ENCODE peak calls at places on chromosomes 3 and 15, in five cellular contexts. P is stimulated activated CD4-positive, alpha-beta T cell treated with anti-CD3 and anti-CD28 coated beads, Interleukin-12 subunit alpha, Interleukin-12 subunit beta, amount 100 ng/mL, for 4 hours; N is tibial artery; T is T-helper 22 cell; S is AG08395. V is an unnamed sample.

GRCh38 chr15:91100561-91101355 is 701 bp downstream of the SV2B start:
- DNase-seq in N (no peak), S (no peak), P (peak), T (no peak), V (no peak)

GRCh38 chr3:126166009-126166408 is 14.4 kb downstream of the ALDH1L1 start:
- DNase-seq in N (no peak), T (no peak), S (no peak), P (no peak), V (no peak)

GRCh38 chr15:48592221-48592731 is 53.2 kb downstream of the FBN1 start:
- DNase-seq in S (peak), P (no peak), N (no peak), T (no peak), V (no peak)

GRCh38 chr15:101357885-101358284 is 62.8 kb upstream of the SNRPA1 start:
- DNase-seq in N (no peak), S (no peak), P (no peak), T (no peak), V (no peak)

GRCh38 chr3:51796859-51797258 is 17.8 kb upstream of the IQCF6 start:
- DNase-seq in T (no peak), N (no peak), S (no peak), P (no peak), V (no peak)

GRCh38 chr15:38414351-38414750 is 39.6 kb upstream of the FAM98B start:
- DNase-seq in N (peak), T (no peak), S (peak), P (no peak), V (peak)

GRCh38 chr15:49423021-49423420 is at the start of gene FGF7:
- DNase-seq in N (no peak), P (no peak), T (no peak), S (peak), V (no peak)

GRCh38 chr3:12921736-12922135 is 80.4 kb upstream of the RPL32 start:
- DNase-seq in T (no peak), S (no peak), P (no peak), N (no peak), V (no peak)

GRCh38 chr3:133159498-133160475 is 121.6 kb downstream of the TMEM108 start:
- DNase-seq in N (no peak), P (no peak), T (no peak), S (no peak), V (no peak)

GRCh38 chr15:88256261-88257230 is at the start of gene NTRK3:
- DNase-seq in S (no peak), N (no peak), P (no peak), T (no peak), V (peak)

GRCh38 chr3:55795736-55796135 is 308.6 kb upstream of the WNT5A start:
- DNase-seq in P (no peak), N (no peak), S (no peak), T (no peak), V (no peak)

GRCh38 chr15:76576526-76577279 is 240.1 kb downstream of the ISL2 start:
- DNase-seq in N (peak), T (no peak), S (peak), P (no peak), V (no peak)

GRCh38 chr15:71149645-71150557 is 34.6 kb downstream of the THSD4 start:
- DNase-seq in S (no peak), P (no peak), N (no peak), T (no peak), V (no peak)

GRCh38 chr3:108090066-108090700 is 648 bp downstream of the CD47 start:
- DNase-seq in N (peak), T (peak), S (peak), P (peak), V (peak)

GRCh38 chr3:55282994-55283393 is 204.1 kb downstream of the WNT5A start:
- DNase-seq in S (no peak), T (no peak), N (no peak), P (no peak), V (peak)

V was measured in neural crest cell.